ENCODE peak calls at places on chromosome 4, in seven cellular contexts. N, H, G, K, Y, F and V are unnamed samples.

GRCh38 chr4:147837435-147837834 is 105.5 kb downstream of the ARHGAP10 start:
- DNase-seq in N (no peak), H (no peak), G (no peak), K (no peak), Y (no peak), F (no peak), V (no peak)

GRCh38 chr4:6878451-6879059 is 31.1 kb upstream of the TBC1D14 start:
- DNase-seq in N (no peak), H (no peak), G (no peak), K (no peak), Y (no peak), F (no peak), V (no peak)

GRCh38 chr4:153295131-153295755 is 49.2 kb upstream of the MND1 start:
- DNase-seq in N (no peak), H (peak; percentile 1), G (no peak), K (no peak), Y (no peak), F (no peak), V (no peak)

GRCh38 chr4:24657768-24658617 is 73.6 kb upstream of the DHX15 start:
- DNase-seq in N (no peak), H (peak; percentile 82), G (peak; percentile 87), K (peak; percentile 95), Y (peak; percentile 27), F (no peak), V (no peak)

GRCh38 chr4:7956306-7957112 is 16.8 kb upstream of the AFAP1 start:
- DNase-seq in N (no peak), H (peak; percentile 99), G (peak; percentile 70), K (peak; percentile 81), Y (no peak), F (no peak), V (no peak)

GRCh38 chr4:6356076-6356560 is 86.5 kb downstream of the WFS1 start:
- DNase-seq in N (no peak), H (no peak), G (no peak), K (no peak), Y (no peak), F (no peak), V (no peak)

GRCh38 chr4:110830461-110830860 is 207.6 kb upstream of the PITX2 start:
- DNase-seq in N (no peak), H (no peak), G (no peak), K (no peak), Y (no peak), F (no peak), V (no peak)

GRCh38 chr4:106583567-106583966 is 215.0 kb upstream of the GIMD1 start:
- DNase-seq in N (peak; percentile 99), H (no peak), G (peak; percentile 95), K (peak; percentile 84), Y (peak; percentile 92), F (no peak), V (peak; percentile 82)

GRCh38 chr4:81142744-81143143 is 72.3 kb downstream of the PRKG2 start:
- DNase-seq in N (no peak), H (no peak), G (no peak), K (peak; percentile 74), Y (no peak), F (no peak), V (peak; percentile 66)

GRCh38 chr4:85884251-85884650 is 409.3 kb downstream of the ARHGAP24 start:
- DNase-seq in N (no peak), H (no peak), G (no peak), K (no peak), Y (no peak), F (no peak), V (no peak)

GRCh38 chr4:26346203-26346620 is 25.4 kb downstream of the RBPJ start:
- DNase-seq in N (no peak), H (no peak), G (no peak), K (peak; percentile 72), Y (peak; percentile 78), F (no peak), V (no peak)

GRCh38 chr4:138758876-138759275 is 256.7 kb upstream of the NOCT start:
- DNase-seq in N (no peak), H (no peak), G (no peak), K (no peak), Y (no peak), F (no peak), V (no peak)

GRCh38 chr4:129623233-129623632 is 527.3 kb downstream of the C4orf33 start:
- DNase-seq in N (no peak), H (no peak), G (no peak), K (no peak), Y (no peak), F (no peak), V (no peak)

GRCh38 chr4:80071643-80072606 is 1.1 kb downstream of the ANTXR2 start:
- DNase-seq in N (no peak), H (no peak), G (peak; percentile 39), K (peak; percentile 49), Y (peak; percentile 2), F (peak; percentile 69), V (no peak)

GRCh38 chr4:1520145-1520661 is 114.0 kb upstream of the NKX1-1 start:
- DNase-seq in N (no peak), H (no peak), G (no peak), K (peak; percentile 13), Y (no peak), F (no peak), V (no peak)
- H3K4me3 ChIP-seq in N (no peak overlapping the region), H (peak overlapping the region; percentile 36), G (no peak overlapping the region), K (no peak overlapping the region), Y (no peak overlapping the region), F (no peak overlapping the region), V (peak overlapping the region; percentile 18)

GRCh38 chr4:77076889-77077635 is 1.3 kb upstream of the CCNI start:
- DNase-seq in N (no peak), H (no peak), G (no peak), K (no peak), Y (no peak), F (no peak), V (no peak)
- H3K4me3 ChIP-seq in N (peak overlapping the region; percentile 85), H (no peak overlapping the region), G (peak overlapping the region; percentile 92), K (peak overlapping the region; percentile 91), Y (peak overlapping the region; percentile 86), F (peak overlapping the region; percentile 98), V (peak overlapping the region; percentile 80)

GRCh38 chr4:186687263-186687662 is 36.4 kb downstream of the FAT1 start:
- DNase-seq in N (no peak), H (no peak), G (no peak), K (no peak), Y (no peak), F (no peak), V (no peak)

GRCh38 chr4:186691396-186691795 is 32.3 kb downstream of the FAT1 start:
- DNase-seq in N (no peak), H (no peak), G (no peak), K (no peak), Y (no peak), F (no peak), V (no peak)

GRCh38 chr4:186688150-186688943 is 35.3 kb downstream of the FAT1 start:
- DNase-seq in N (no peak), H (no peak), G (no peak), K (no peak), Y (peak; percentile 90), F (no peak), V (no peak)

GRCh38 chr4:186685744-186686143 is 37.9 kb downstream of the FAT1 start:
- DNase-seq in N (peak; percentile 61), H (no peak), G (peak; percentile 90), K (peak; percentile 84), Y (peak; percentile 86), F (no peak), V (peak; percentile 73)

DNA sequence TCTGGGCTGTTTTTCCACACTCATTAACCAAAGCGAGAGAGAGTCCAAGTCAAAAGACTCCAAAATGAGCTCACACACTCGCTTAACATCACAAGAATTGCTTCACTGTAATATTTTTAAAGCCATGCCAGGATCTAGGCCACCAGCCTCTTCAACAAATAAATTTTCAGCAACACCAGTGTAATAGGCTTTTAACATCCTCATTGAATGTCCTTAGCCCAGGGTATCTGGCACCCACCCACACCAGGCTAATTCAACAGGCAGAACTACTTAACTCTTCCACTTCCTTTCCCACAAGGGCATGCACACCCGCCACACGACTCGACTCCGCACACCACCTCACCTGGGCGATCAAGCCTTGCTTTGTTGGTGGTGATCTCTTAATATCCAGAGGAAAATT is 34.2 kb downstream of the FAT1 start:
- DNase-seq in N (no peak), H (no peak), G (no peak), K (no peak), Y (peak; percentile 32), F (no peak), V (no peak)
- H3K4me3 ChIP-seq in N (no peak overlapping the region), H (no peak overlapping the region), G (no peak overlapping the region), K (no peak overlapping the region), Y (no peak overlapping the region), F (no peak overlapping the region), V (no peak overlapping the region)

DNA sequence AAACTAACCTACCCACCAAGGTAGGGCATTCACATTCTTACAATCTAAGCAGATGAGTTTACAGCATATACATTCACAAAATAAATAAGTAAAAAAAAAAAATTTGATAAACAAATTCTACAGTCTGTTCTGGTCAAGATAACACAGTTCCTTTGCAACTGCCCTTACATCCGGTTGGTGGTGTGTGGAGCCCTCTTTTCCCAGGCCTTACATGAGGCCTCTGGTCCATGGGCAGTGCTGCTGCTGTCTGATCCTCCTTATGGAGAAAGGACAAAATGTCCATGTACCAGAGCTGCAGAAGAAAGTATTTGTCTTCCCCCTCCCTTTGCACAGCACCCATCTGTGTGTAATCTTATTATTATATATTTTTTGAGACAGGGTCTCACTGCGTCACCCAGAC is 2.2 kb upstream of the SEPTIN11 start:
- DNase-seq in N (no peak), H (no peak), G (no peak), K (peak; percentile 60), Y (no peak), F (no peak), V (no peak)
- H3K4me3 ChIP-seq in N (no peak overlapping the region), H (no peak overlapping the region), G (peak overlapping the region; percentile 94), K (no peak overlapping the region), Y (no peak overlapping the region), F (no peak overlapping the region), V (peak overlapping the region; percentile 62)